ENCODE peak calls at places on chromosomes 5 and 9, in eight cellular contexts. One of them, this sample, is unnamed.

GRCh38 chr5:142387022-142387682 is 62.3 kb upstream of the SPRY4 start:
- DNase-seq in stimulated activated CD8-positive, alpha-beta memory T cell treated with anti-CD3 and anti-CD28 coated beads, Interleukin-4, amount 100 ng/mL, for 24 hours: no peak
- DNase-seq in head of caudate nucleus: no peak
- DNase-seq in T follicular helper cell: no peak
- DNase-seq in activated T-cell treated with anti-CD3 and anti-CD28 coated beads for 24 hours: no peak
- DNase-seq in HT1080: no peak
- DNase-seq in substantia nigra: no peak
- DNase-seq in NCI-H774: no peak
- DNase-seq in this sample: no peak

GRCh38 chr5:125199968-125200841 is 453.8 kb upstream of the ZNF608 start:
- DNase-seq in stimulated activated CD8-positive, alpha-beta memory T cell treated with anti-CD3 and anti-CD28 coated beads, Interleukin-4, amount 100 ng/mL, for 24 hours: no peak
- DNase-seq in substantia nigra: no peak
- DNase-seq in NCI-H774: peak
- DNase-seq in HT1080: no peak
- DNase-seq in head of caudate nucleus: peak
- DNase-seq in T follicular helper cell: no peak
- DNase-seq in activated T-cell treated with anti-CD3 and anti-CD28 coated beads for 24 hours: no peak
- DNase-seq in this sample: peak

GRCh38 chr5:146084376-146084775 is 21.0 kb downstream of the PLAC8L1 start:
- DNase-seq in head of caudate nucleus: no peak
- DNase-seq in NCI-H774: no peak
- DNase-seq in stimulated activated CD8-positive, alpha-beta memory T cell treated with anti-CD3 and anti-CD28 coated beads, Interleukin-4, amount 100 ng/mL, for 24 hours: no peak
- DNase-seq in activated T-cell treated with anti-CD3 and anti-CD28 coated beads for 24 hours: no peak
- DNase-seq in HT1080: no peak
- DNase-seq in T follicular helper cell: no peak
- DNase-seq in substantia nigra: no peak
- DNase-seq in this sample: no peak

GRCh38 chr9:31304576-31304975 is 1079.9 kb upstream of the ACO1 start:
- DNase-seq in NCI-H774: no peak
- DNase-seq in T follicular helper cell: no peak
- DNase-seq in substantia nigra: no peak
- DNase-seq in head of caudate nucleus: no peak
- DNase-seq in HT1080: peak
- DNase-seq in activated T-cell treated with anti-CD3 and anti-CD28 coated beads for 24 hours: no peak
- DNase-seq in stimulated activated CD8-positive, alpha-beta memory T cell treated with anti-CD3 and anti-CD28 coated beads, Interleukin-4, amount 100 ng/mL, for 24 hours: no peak
- DNase-seq in this sample: no peak

GRCh38 chr5:145701404-145701803 is 133.7 kb downstream of the PRELID2 start:
- DNase-seq in HT1080: no peak
- DNase-seq in activated T-cell treated with anti-CD3 and anti-CD28 coated beads for 24 hours: no peak
- DNase-seq in head of caudate nucleus: no peak
- DNase-seq in stimulated activated CD8-positive, alpha-beta memory T cell treated with anti-CD3 and anti-CD28 coated beads, Interleukin-4, amount 100 ng/mL, for 24 hours: no peak
- DNase-seq in NCI-H774: no peak
- DNase-seq in T follicular helper cell: no peak
- DNase-seq in substantia nigra: no peak
- DNase-seq in this sample: no peak

GRCh38 chr5:154753792-154754191 is 1.4 kb upstream of the LARP1 start:
- DNase-seq in NCI-H774: no peak
- DNase-seq in activated T-cell treated with anti-CD3 and anti-CD28 coated beads for 24 hours: no peak
- DNase-seq in substantia nigra: no peak
- DNase-seq in T follicular helper cell: no peak
- DNase-seq in head of caudate nucleus: no peak
- DNase-seq in stimulated activated CD8-positive, alpha-beta memory T cell treated with anti-CD3 and anti-CD28 coated beads, Interleukin-4, amount 100 ng/mL, for 24 hours: no peak
- DNase-seq in HT1080: peak
- DNase-seq in this sample: peak

GRCh38 chr5:9380108-9380507 is 165.8 kb downstream of the SEMA5A start:
- DNase-seq in T follicular helper cell: no peak
- DNase-seq in NCI-H774: no peak
- DNase-seq in activated T-cell treated with anti-CD3 and anti-CD28 coated beads for 24 hours: no peak
- DNase-seq in head of caudate nucleus: no peak
- DNase-seq in substantia nigra: no peak
- DNase-seq in HT1080: peak
- DNase-seq in stimulated activated CD8-positive, alpha-beta memory T cell treated with anti-CD3 and anti-CD28 coated beads, Interleukin-4, amount 100 ng/mL, for 24 hours: no peak
- DNase-seq in this sample: no peak

GRCh38 chr5:58107704-58108103 is 352.2 kb downstream of the PLK2 start:
- DNase-seq in substantia nigra: no peak
- DNase-seq in NCI-H774: no peak
- DNase-seq in T follicular helper cell: no peak
- DNase-seq in stimulated activated CD8-positive, alpha-beta memory T cell treated with anti-CD3 and anti-CD28 coated beads, Interleukin-4, amount 100 ng/mL, for 24 hours: no peak
- DNase-seq in head of caudate nucleus: no peak
- DNase-seq in HT1080: peak
- DNase-seq in activated T-cell treated with anti-CD3 and anti-CD28 coated beads for 24 hours: no peak
- DNase-seq in this sample: no peak

GRCh38 chr5:17314907-17315471 is 97.6 kb downstream of the BASP1 start:
- DNase-seq in activated T-cell treated with anti-CD3 and anti-CD28 coated beads for 24 hours: no peak
- DNase-seq in T follicular helper cell: no peak
- DNase-seq in HT1080: no peak
- DNase-seq in head of caudate nucleus: no peak
- DNase-seq in stimulated activated CD8-positive, alpha-beta memory T cell treated with anti-CD3 and anti-CD28 coated beads, Interleukin-4, amount 100 ng/mL, for 24 hours: no peak
- DNase-seq in NCI-H774: peak
- DNase-seq in substantia nigra: no peak
- DNase-seq in this sample: no peak

GRCh38 chr5:96350678-96351077 is 82.4 kb downstream of the PCSK1 start:
- DNase-seq in T follicular helper cell: no peak
- DNase-seq in activated T-cell treated with anti-CD3 and anti-CD28 coated beads for 24 hours: no peak
- DNase-seq in stimulated activated CD8-positive, alpha-beta memory T cell treated with anti-CD3 and anti-CD28 coated beads, Interleukin-4, amount 100 ng/mL, for 24 hours: no peak
- DNase-seq in substantia nigra: no peak
- DNase-seq in head of caudate nucleus: no peak
- DNase-seq in HT1080: no peak
- DNase-seq in NCI-H774: no peak
- DNase-seq in this sample: no peak

GRCh38 chr5:123835421-123835820 is 323.4 kb downstream of the CSNK1G3 start:
- DNase-seq in substantia nigra: no peak
- DNase-seq in head of caudate nucleus: no peak
- DNase-seq in T follicular helper cell: no peak
- DNase-seq in NCI-H774: no peak
- DNase-seq in activated T-cell treated with anti-CD3 and anti-CD28 coated beads for 24 hours: no peak
- DNase-seq in HT1080: no peak
- DNase-seq in stimulated activated CD8-positive, alpha-beta memory T cell treated with anti-CD3 and anti-CD28 coated beads, Interleukin-4, amount 100 ng/mL, for 24 hours: no peak
- DNase-seq in this sample: no peak

GRCh38 chr5:175706499-175706898 is 48.6 kb downstream of the HRH2 start:
- DNase-seq in NCI-H774: peak
- DNase-seq in substantia nigra: no peak
- DNase-seq in activated T-cell treated with anti-CD3 and anti-CD28 coated beads for 24 hours: no peak
- DNase-seq in head of caudate nucleus: no peak
- DNase-seq in stimulated activated CD8-positive, alpha-beta memory T cell treated with anti-CD3 and anti-CD28 coated beads, Interleukin-4, amount 100 ng/mL, for 24 hours: no peak
- DNase-seq in HT1080: no peak
- DNase-seq in T follicular helper cell: no peak
- DNase-seq in this sample: no peak

GRCh38 chr9:123922911-123923310 is 7.0 kb downstream of the DENND1A start:
- DNase-seq in stimulated activated CD8-positive, alpha-beta memory T cell treated with anti-CD3 and anti-CD28 coated beads, Interleukin-4, amount 100 ng/mL, for 24 hours: no peak
- DNase-seq in substantia nigra: no peak
- DNase-seq in T follicular helper cell: no peak
- DNase-seq in NCI-H774: no peak
- DNase-seq in activated T-cell treated with anti-CD3 and anti-CD28 coated beads for 24 hours: no peak
- DNase-seq in HT1080: no peak
- DNase-seq in head of caudate nucleus: no peak
- DNase-seq in this sample: no peak

GRCh38 chr5:11149136-11149535 is 388.1 kb upstream of the DAP start:
- DNase-seq in HT1080: no peak
- DNase-seq in head of caudate nucleus: no peak
- DNase-seq in NCI-H774: no peak
- DNase-seq in T follicular helper cell: no peak
- DNase-seq in activated T-cell treated with anti-CD3 and anti-CD28 coated beads for 24 hours: no peak
- DNase-seq in substantia nigra: no peak
- DNase-seq in stimulated activated CD8-positive, alpha-beta memory T cell treated with anti-CD3 and anti-CD28 coated beads, Interleukin-4, amount 100 ng/mL, for 24 hours: no peak
- DNase-seq in this sample: no peak

GRCh38 chr9:95511232-95511951 is 5.4 kb downstream of the PTCH1 start:
- DNase-seq in NCI-H774: peak
- DNase-seq in substantia nigra: no peak
- DNase-seq in T follicular helper cell: no peak
- DNase-seq in head of caudate nucleus: no peak
- DNase-seq in stimulated activated CD8-positive, alpha-beta memory T cell treated with anti-CD3 and anti-CD28 coated beads, Interleukin-4, amount 100 ng/mL, for 24 hours: peak
- DNase-seq in activated T-cell treated with anti-CD3 and anti-CD28 coated beads for 24 hours: no peak
- DNase-seq in HT1080: peak
- DNase-seq in this sample: peak

GRCh38 chr9:70566743-70567142 is 152.3 kb upstream of the KLF9 start:
- DNase-seq in activated T-cell treated with anti-CD3 and anti-CD28 coated beads for 24 hours: no peak
- DNase-seq in T follicular helper cell: no peak
- DNase-seq in NCI-H774: no peak
- DNase-seq in head of caudate nucleus: no peak
- DNase-seq in substantia nigra: no peak
- DNase-seq in HT1080: no peak
- DNase-seq in stimulated activated CD8-positive, alpha-beta memory T cell treated with anti-CD3 and anti-CD28 coated beads, Interleukin-4, amount 100 ng/mL, for 24 hours: no peak
- DNase-seq in this sample: no peak

GRCh38 chr5:153745778-153746420 is 255.4 kb downstream of the GRIA1 start:
- DNase-seq in stimulated activated CD8-positive, alpha-beta memory T cell treated with anti-CD3 and anti-CD28 coated beads, Interleukin-4, amount 100 ng/mL, for 24 hours: no peak
- DNase-seq in HT1080: no peak
- DNase-seq in NCI-H774: no peak
- DNase-seq in head of caudate nucleus: no peak
- DNase-seq in T follicular helper cell: no peak
- DNase-seq in substantia nigra: no peak
- DNase-seq in activated T-cell treated with anti-CD3 and anti-CD28 coated beads for 24 hours: no peak
- DNase-seq in this sample: no peak

GRCh38 chr9:973295-973842 is 3.1 kb upstream of the DMRT3 start:
- DNase-seq in stimulated activated CD8-positive, alpha-beta memory T cell treated with anti-CD3 and anti-CD28 coated beads, Interleukin-4, amount 100 ng/mL, for 24 hours: no peak
- DNase-seq in activated T-cell treated with anti-CD3 and anti-CD28 coated beads for 24 hours: no peak
- DNase-seq in HT1080: no peak
- DNase-seq in NCI-H774: no peak
- DNase-seq in substantia nigra: no peak
- DNase-seq in T follicular helper cell: no peak
- DNase-seq in head of caudate nucleus: no peak
- DNase-seq in this sample: no peak

GRCh38 chr5:106545325-106545724 is 1125.4 kb downstream of the EFNA5 start:
- DNase-seq in substantia nigra: no peak
- DNase-seq in head of caudate nucleus: no peak
- DNase-seq in T follicular helper cell: no peak
- DNase-seq in HT1080: peak
- DNase-seq in stimulated activated CD8-positive, alpha-beta memory T cell treated with anti-CD3 and anti-CD28 coated beads, Interleukin-4, amount 100 ng/mL, for 24 hours: no peak
- DNase-seq in NCI-H774: no peak
- DNase-seq in activated T-cell treated with anti-CD3 and anti-CD28 coated beads for 24 hours: no peak
- DNase-seq in this sample: no peak

GRCh38 chr5:159504857-159505304 is 174.6 kb upstream of the IL12B start:
- DNase-seq in HT1080: peak
- DNase-seq in stimulated activated CD8-positive, alpha-beta memory T cell treated with anti-CD3 and anti-CD28 coated beads, Interleukin-4, amount 100 ng/mL, for 24 hours: no peak
- DNase-seq in activated T-cell treated with anti-CD3 and anti-CD28 coated beads for 24 hours: no peak
- DNase-seq in substantia nigra: peak
- DNase-seq in NCI-H774: no peak
- DNase-seq in T follicular helper cell: no peak
- DNase-seq in head of caudate nucleus: no peak
- DNase-seq in this sample: peak

GRCh38 chr5:177595991-177596774 is 3.7 kb upstream of the B4GALT7 start:
- DNase-seq in head of caudate nucleus: no peak
- DNase-seq in stimulated activated CD8-positive, alpha-beta memory T cell treated with anti-CD3 and anti-CD28 coated beads, Interleukin-4, amount 100 ng/mL, for 24 hours: no peak
- DNase-seq in NCI-H774: no peak
- DNase-seq in HT1080: no peak
- DNase-seq in activated T-cell treated with anti-CD3 and anti-CD28 coated beads for 24 hours: no peak
- DNase-seq in substantia nigra: no peak
- DNase-seq in T follicular helper cell: no peak
- DNase-seq in this sample: no peak

GRCh38 chr9:124457079-124457886 is 7.0 kb downstream of the ADGRD2 start:
- DNase-seq in activated T-cell treated with anti-CD3 and anti-CD28 coated beads for 24 hours: no peak
- DNase-seq in head of caudate nucleus: no peak
- DNase-seq in T follicular helper cell: no peak
- DNase-seq in stimulated activated CD8-positive, alpha-beta memory T cell treated with anti-CD3 and anti-CD28 coated beads, Interleukin-4, amount 100 ng/mL, for 24 hours: no peak
- DNase-seq in HT1080: no peak
- DNase-seq in substantia nigra: no peak
- DNase-seq in NCI-H774: no peak
- DNase-seq in this sample: no peak

GRCh38 chr9:81814794-81815464 is 113.3 kb upstream of the SPATA31D4 start:
- DNase-seq in substantia nigra: no peak
- DNase-seq in activated T-cell treated with anti-CD3 and anti-CD28 coated beads for 24 hours: no peak
- DNase-seq in head of caudate nucleus: no peak
- DNase-seq in stimulated activated CD8-positive, alpha-beta memory T cell treated with anti-CD3 and anti-CD28 coated beads, Interleukin-4, amount 100 ng/mL, for 24 hours: no peak
- DNase-seq in HT1080: peak
- DNase-seq in NCI-H774: no peak
- DNase-seq in T follicular helper cell: no peak
- DNase-seq in this sample: no peak

GRCh38 chr9:14270358-14271077 is 43.4 kb downstream of the NFIB start:
- DNase-seq in T follicular helper cell: no peak
- DNase-seq in NCI-H774: no peak
- DNase-seq in activated T-cell treated with anti-CD3 and anti-CD28 coated beads for 24 hours: no peak
- DNase-seq in stimulated activated CD8-positive, alpha-beta memory T cell treated with anti-CD3 and anti-CD28 coated beads, Interleukin-4, amount 100 ng/mL, for 24 hours: no peak
- DNase-seq in HT1080: no peak
- DNase-seq in substantia nigra: no peak
- DNase-seq in head of caudate nucleus: no peak
- DNase-seq in this sample: no peak

GRCh38 chr5:33649801-33650482 is 209.2 kb downstream of the TARS1 start:
- DNase-seq in head of caudate nucleus: no peak
- DNase-seq in activated T-cell treated with anti-CD3 and anti-CD28 coated beads for 24 hours: no peak
- DNase-seq in T follicular helper cell: no peak
- DNase-seq in substantia nigra: no peak
- DNase-seq in stimulated activated CD8-positive, alpha-beta memory T cell treated with anti-CD3 and anti-CD28 coated beads, Interleukin-4, amount 100 ng/mL, for 24 hours: no peak
- DNase-seq in NCI-H774: no peak
- DNase-seq in HT1080: peak
- DNase-seq in this sample: peak

GRCh38 chr9:117448066-117448465 is 33.2 kb upstream of the ASTN2 start:
- DNase-seq in stimulated activated CD8-positive, alpha-beta memory T cell treated with anti-CD3 and anti-CD28 coated beads, Interleukin-4, amount 100 ng/mL, for 24 hours: no peak
- DNase-seq in HT1080: no peak
- DNase-seq in head of caudate nucleus: no peak
- DNase-seq in T follicular helper cell: no peak
- DNase-seq in activated T-cell treated with anti-CD3 and anti-CD28 coated beads for 24 hours: no peak
- DNase-seq in NCI-H774: no peak
- DNase-seq in substantia nigra: no peak
- DNase-seq in this sample: no peak

GRCh38 chr9:86246752-86247161 is 12.7 kb downstream of the C9orf153 start:
- DNase-seq in head of caudate nucleus: no peak
- DNase-seq in HT1080: no peak
- DNase-seq in stimulated activated CD8-positive, alpha-beta memory T cell treated with anti-CD3 and anti-CD28 coated beads, Interleukin-4, amount 100 ng/mL, for 24 hours: no peak
- DNase-seq in T follicular helper cell: no peak
- DNase-seq in substantia nigra: no peak
- DNase-seq in NCI-H774: no peak
- DNase-seq in activated T-cell treated with anti-CD3 and anti-CD28 coated beads for 24 hours: no peak
- DNase-seq in this sample: no peak

GRCh38 chr5:65895891-65896290 is 30.5 kb upstream of the ERBIN start:
- DNase-seq in substantia nigra: no peak
- DNase-seq in stimulated activated CD8-positive, alpha-beta memory T cell treated with anti-CD3 and anti-CD28 coated beads, Interleukin-4, amount 100 ng/mL, for 24 hours: no peak
- DNase-seq in activated T-cell treated with anti-CD3 and anti-CD28 coated beads for 24 hours: no peak
- DNase-seq in HT1080: no peak
- DNase-seq in T follicular helper cell: no peak
- DNase-seq in head of caudate nucleus: no peak
- DNase-seq in NCI-H774: no peak
- DNase-seq in this sample: no peak

GRCh38 chr5:760363-761205 is 23.9 kb downstream of the ZDHHC11B start:
- DNase-seq in activated T-cell treated with anti-CD3 and anti-CD28 coated beads for 24 hours: no peak
- DNase-seq in NCI-H774: no peak
- DNase-seq in stimulated activated CD8-positive, alpha-beta memory T cell treated with anti-CD3 and anti-CD28 coated beads, Interleukin-4, amount 100 ng/mL, for 24 hours: no peak
- DNase-seq in T follicular helper cell: no peak
- DNase-seq in substantia nigra: no peak
- DNase-seq in HT1080: no peak
- DNase-seq in head of caudate nucleus: no peak
- DNase-seq in this sample: no peak

GRCh38 chr9:94860678-94861588 is 134.4 kb downstream of the AOPEP start:
- DNase-seq in NCI-H774: no peak
- DNase-seq in HT1080: peak
- DNase-seq in T follicular helper cell: peak
- DNase-seq in activated T-cell treated with anti-CD3 and anti-CD28 coated beads for 24 hours: peak
- DNase-seq in stimulated activated CD8-positive, alpha-beta memory T cell treated with anti-CD3 and anti-CD28 coated beads, Interleukin-4, amount 100 ng/mL, for 24 hours: peak
- DNase-seq in substantia nigra: no peak
- DNase-seq in head of caudate nucleus: no peak
- DNase-seq in this sample: peak

GRCh38 chr9:136787690-136788400 is 3.3 kb upstream of the TMEM141 start:
- DNase-seq in stimulated activated CD8-positive, alpha-beta memory T cell treated with anti-CD3 and anti-CD28 coated beads, Interleukin-4, amount 100 ng/mL, for 24 hours: peak
- DNase-seq in substantia nigra: no peak
- DNase-seq in head of caudate nucleus: peak
- DNase-seq in activated T-cell treated with anti-CD3 and anti-CD28 coated beads for 24 hours: peak
- DNase-seq in HT1080: peak
- DNase-seq in T follicular helper cell: peak
- DNase-seq in NCI-H774: peak
- DNase-seq in this sample: peak

GRCh38 chr9:14027114-14027812 is 286.7 kb downstream of the NFIB start:
- DNase-seq in head of caudate nucleus: no peak
- DNase-seq in T follicular helper cell: no peak
- DNase-seq in HT1080: peak
- DNase-seq in stimulated activated CD8-positive, alpha-beta memory T cell treated with anti-CD3 and anti-CD28 coated beads, Interleukin-4, amount 100 ng/mL, for 24 hours: no peak
- DNase-seq in activated T-cell treated with anti-CD3 and anti-CD28 coated beads for 24 hours: no peak
- DNase-seq in substantia nigra: no peak
- DNase-seq in NCI-H774: peak
- DNase-seq in this sample: no peak

GRCh38 chr5:151739939-151740335 is 18.5 kb downstream of the ATOX1 start:
- DNase-seq in substantia nigra: no peak
- DNase-seq in activated T-cell treated with anti-CD3 and anti-CD28 coated beads for 24 hours: no peak
- DNase-seq in HT1080: peak
- DNase-seq in T follicular helper cell: no peak
- DNase-seq in head of caudate nucleus: no peak
- DNase-seq in stimulated activated CD8-positive, alpha-beta memory T cell treated with anti-CD3 and anti-CD28 coated beads, Interleukin-4, amount 100 ng/mL, for 24 hours: no peak
- DNase-seq in NCI-H774: no peak
- DNase-seq in this sample: peak

GRCh38 chr5:110038297-110038997 is 348.7 kb downstream of the MAN2A1 start:
- DNase-seq in T follicular helper cell: no peak
- DNase-seq in NCI-H774: no peak
- DNase-seq in head of caudate nucleus: no peak
- DNase-seq in stimulated activated CD8-positive, alpha-beta memory T cell treated with anti-CD3 and anti-CD28 coated beads, Interleukin-4, amount 100 ng/mL, for 24 hours: no peak
- DNase-seq in substantia nigra: no peak
- DNase-seq in HT1080: no peak
- DNase-seq in activated T-cell treated with anti-CD3 and anti-CD28 coated beads for 24 hours: no peak
- DNase-seq in this sample: no peak